ENCODE peak calls at places on chromosomes 5 and 9, in six cellular contexts. One of them, this sample, is unnamed.
A peak's percentile ranks its signal among the peaks of the same experiment; 100 is the strongest.

GRCh38 chr5:113488645-113489184 is 462 bp upstream of the MCC start:
- DNase-seq in mesendoderm: no peak
- DNase-seq in H1: no peak
- DNase-seq in H9: no peak
- DNase-seq in neuronal stem cell: no peak
- DNase-seq in mesenchymal stem cell: no peak
- DNase-seq in this sample: peak; percentile 4

GRCh38 chr9:135644631-135645218 is 5.4 kb upstream of the GLT6D1 start:
- DNase-seq in mesendoderm: no peak
- DNase-seq in H1: no peak
- DNase-seq in H9: peak; percentile 65
- DNase-seq in neuronal stem cell: no peak
- DNase-seq in mesenchymal stem cell: no peak
- DNase-seq in this sample: no peak

GRCh38 chr5:88724201-88724600 is 158.8 kb downstream of the MEF2C start:
- DNase-seq in mesendoderm: no peak
- DNase-seq in H1: no peak
- DNase-seq in H9: no peak
- DNase-seq in neuronal stem cell: no peak
- DNase-seq in mesenchymal stem cell: peak; percentile 20
- DNase-seq in this sample: peak; percentile 29

GRCh38 chr5:68088302-68088701 is 127.3 kb upstream of the PIK3R1 start:
- DNase-seq in mesendoderm: no peak
- DNase-seq in H1: no peak
- DNase-seq in H9: no peak
- DNase-seq in neuronal stem cell: no peak
- DNase-seq in mesenchymal stem cell: peak; percentile 22
- DNase-seq in this sample: peak; percentile 82

GRCh38 chr5:76546497-76547102 is 76.6 kb downstream of the F2RL2 start:
- DNase-seq in mesendoderm: no peak
- DNase-seq in H1: no peak
- DNase-seq in H9: no peak
- DNase-seq in neuronal stem cell: no peak
- DNase-seq in mesenchymal stem cell: no peak
- DNase-seq in this sample: no peak

GRCh38 chr5:5342784-5343183 is 79.7 kb upstream of the ICE1 start:
- DNase-seq in mesendoderm: no peak
- DNase-seq in H1: no peak
- DNase-seq in H9: no peak
- DNase-seq in neuronal stem cell: no peak
- DNase-seq in mesenchymal stem cell: peak; percentile 56
- DNase-seq in this sample: peak; percentile 13

GRCh38 chr5:164191240-164191639 is 685.8 kb downstream of the MAT2B start:
- DNase-seq in mesendoderm: no peak
- DNase-seq in H1: no peak
- DNase-seq in H9: no peak
- DNase-seq in neuronal stem cell: no peak
- DNase-seq in mesenchymal stem cell: no peak
- DNase-seq in this sample: peak; percentile 82

GRCh38 chr9:91978739-91979414 is 28.8 kb upstream of the ROR2 start:
- DNase-seq in mesendoderm: peak; percentile 84
- DNase-seq in H1: no peak
- DNase-seq in H9: peak; percentile 61
- DNase-seq in neuronal stem cell: peak; percentile 30
- DNase-seq in mesenchymal stem cell: peak; percentile 79
- DNase-seq in this sample: peak; percentile 93

GRCh38 chr5:154260224-154260859 is 69.8 kb downstream of the GALNT10 start:
- DNase-seq in mesendoderm: no peak
- DNase-seq in H1: no peak
- DNase-seq in H9: no peak
- DNase-seq in neuronal stem cell: peak; percentile 57
- DNase-seq in mesenchymal stem cell: peak; percentile 45
- DNase-seq in this sample: no peak

GRCh38 chr5:158303883-158304282 is 444.9 kb upstream of the CLINT1 start:
- DNase-seq in mesendoderm: no peak
- DNase-seq in H1: no peak
- DNase-seq in H9: no peak
- DNase-seq in neuronal stem cell: no peak
- DNase-seq in mesenchymal stem cell: no peak
- DNase-seq in this sample: no peak

GRCh38 chr5:60377826-60378225 is 322.1 kb downstream of the DEPDC1B start:
- DNase-seq in mesendoderm: no peak
- DNase-seq in H1: no peak
- DNase-seq in H9: no peak
- DNase-seq in neuronal stem cell: no peak
- DNase-seq in mesenchymal stem cell: no peak
- DNase-seq in this sample: no peak

GRCh38 chr5:55994502-55994997 is at the start of gene IL6ST:
- DNase-seq in mesendoderm: peak; percentile 85
- DNase-seq in H1: peak; percentile 34
- DNase-seq in H9: peak; percentile 77
- DNase-seq in neuronal stem cell: no peak
- DNase-seq in mesenchymal stem cell: peak; percentile 96
- DNase-seq in this sample: peak; percentile 93

GRCh38 chr5:56824019-56824418 is 8.7 kb downstream of the MAP3K1 start:
- DNase-seq in mesendoderm: no peak
- DNase-seq in H1: no peak
- DNase-seq in H9: no peak
- DNase-seq in neuronal stem cell: no peak
- DNase-seq in mesenchymal stem cell: no peak
- DNase-seq in this sample: no peak

GRCh38 chr5:123754903-123755302 is 242.9 kb downstream of the CSNK1G3 start:
- DNase-seq in mesendoderm: no peak
- DNase-seq in H1: no peak
- DNase-seq in H9: no peak
- DNase-seq in neuronal stem cell: no peak
- DNase-seq in mesenchymal stem cell: peak; percentile 30
- DNase-seq in this sample: peak; percentile 34

GRCh38 chr9:116450378-116451139 is 236.5 kb upstream of the TRIM32 start:
- DNase-seq in mesendoderm: peak; percentile 68
- DNase-seq in H1: no peak
- DNase-seq in H9: no peak
- DNase-seq in neuronal stem cell: no peak
- DNase-seq in mesenchymal stem cell: peak; percentile 52
- DNase-seq in this sample: peak; percentile 75

GRCh38 chr5:33611882-33612281 is 171.1 kb downstream of the TARS1 start:
- DNase-seq in mesendoderm: no peak
- DNase-seq in H1: no peak
- DNase-seq in H9: no peak
- DNase-seq in neuronal stem cell: no peak
- DNase-seq in mesenchymal stem cell: no peak
- DNase-seq in this sample: peak; percentile 85

GRCh38 chr9:79131876-79132377 is 439.8 kb upstream of the TLE4 start:
- DNase-seq in mesendoderm: peak; percentile 22
- DNase-seq in H1: no peak
- DNase-seq in H9: peak; percentile 41
- DNase-seq in neuronal stem cell: no peak
- DNase-seq in mesenchymal stem cell: no peak
- DNase-seq in this sample: no peak

GRCh38 chr9:99472916-99473245 is 250.8 kb downstream of the SEC61B start:
- DNase-seq in mesendoderm: no peak
- DNase-seq in H1: no peak
- DNase-seq in H9: no peak
- DNase-seq in neuronal stem cell: no peak
- DNase-seq in mesenchymal stem cell: no peak
- DNase-seq in this sample: no peak

GRCh38 chr9:94921656-94922055 is 195.2 kb downstream of the AOPEP start:
- DNase-seq in mesendoderm: no peak
- DNase-seq in H1: no peak
- DNase-seq in H9: no peak
- DNase-seq in neuronal stem cell: no peak
- DNase-seq in mesenchymal stem cell: no peak
- DNase-seq in this sample: no peak

GRCh38 chr5:11851965-11852745 is 52.1 kb downstream of the CTNND2 start:
- DNase-seq in mesendoderm: peak; percentile 37
- DNase-seq in H1: no peak
- DNase-seq in H9: no peak
- DNase-seq in neuronal stem cell: peak; percentile 12
- DNase-seq in mesenchymal stem cell: no peak
- DNase-seq in this sample: no peak

GRCh38 chr9:78835928-78836450 is 539.1 kb downstream of the PSAT1 start:
- DNase-seq in mesendoderm: no peak
- DNase-seq in H1: no peak
- DNase-seq in H9: no peak
- DNase-seq in neuronal stem cell: no peak
- DNase-seq in mesenchymal stem cell: no peak
- DNase-seq in this sample: peak; percentile 29

GRCh38 chr5:77758141-77758938 is 17.8 kb downstream of the TBCA start:
- DNase-seq in mesendoderm: peak; percentile 23
- DNase-seq in H1: no peak
- DNase-seq in H9: no peak
- DNase-seq in neuronal stem cell: no peak
- DNase-seq in mesenchymal stem cell: no peak
- DNase-seq in this sample: no peak

GRCh38 chr9:72726951-72727350 is 205.5 kb downstream of the TMC1 start:
- DNase-seq in mesendoderm: peak; percentile 83
- DNase-seq in H1: no peak
- DNase-seq in H9: no peak
- DNase-seq in neuronal stem cell: no peak
- DNase-seq in mesenchymal stem cell: no peak
- DNase-seq in this sample: no peak

GRCh38 chr9:33446507-33447403 is 638 bp downstream of the AQP3 start:
- DNase-seq in mesendoderm: peak; percentile 69
- DNase-seq in H1: no peak
- DNase-seq in H9: no peak
- DNase-seq in neuronal stem cell: no peak
- DNase-seq in mesenchymal stem cell: peak; percentile 77
- DNase-seq in this sample: peak; percentile 72

GRCh38 chr9:127937383-127938297 is at the start of gene DPM2:
- DNase-seq in mesendoderm: peak; percentile 96
- DNase-seq in H1: no peak
- DNase-seq in H9: peak; percentile 93
- DNase-seq in neuronal stem cell: peak; percentile 72
- DNase-seq in mesenchymal stem cell: peak; percentile 86
- DNase-seq in this sample: peak; percentile 81
- H3K23ac ChIP-seq in mesendoderm: no peak within 1 kb of the TSS
- H3K23ac ChIP-seq in H1: no peak within 1 kb of the TSS
- H3K23ac ChIP-seq in H9: no peak within 1 kb of the TSS
- H3K23ac ChIP-seq in neuronal stem cell: peak within 1 kb of the TSS; percentile 22
- H3K23ac ChIP-seq in mesenchymal stem cell: no peak within 1 kb of the TSS
- H3K23ac ChIP-seq in this sample: peak within 1 kb of the TSS; percentile 97

GRCh38 chr9:128687453-128687852 is 1.6 kb upstream of the SET start:
- DNase-seq in mesendoderm: no peak
- DNase-seq in H1: no peak
- DNase-seq in H9: no peak
- DNase-seq in neuronal stem cell: no peak
- DNase-seq in mesenchymal stem cell: no peak
- DNase-seq in this sample: no peak

GRCh38 chr9:128690684-128691034 is 1.6 kb downstream of the SET start:
- DNase-seq in mesendoderm: no peak
- DNase-seq in H1: no peak
- DNase-seq in H9: no peak
- DNase-seq in neuronal stem cell: no peak
- DNase-seq in mesenchymal stem cell: no peak
- DNase-seq in this sample: no peak

GRCh38 chr9:128689820-128690683 is 1.0 kb downstream of the SET start:
- DNase-seq in mesendoderm: peak; percentile 70
- DNase-seq in H1: no peak
- DNase-seq in H9: peak; percentile 45
- DNase-seq in neuronal stem cell: peak; percentile 41
- DNase-seq in mesenchymal stem cell: peak; percentile 63
- DNase-seq in this sample: peak; percentile 37

GRCh38 chr9:128688501-128689292 is at the start of gene SET:
- DNase-seq in mesendoderm: peak; percentile 96
- DNase-seq in H1: peak; percentile 80
- DNase-seq in H9: peak; percentile 95
- DNase-seq in neuronal stem cell: peak; percentile 95
- DNase-seq in mesenchymal stem cell: peak; percentile 91
- DNase-seq in this sample: peak; percentile 90

DNA sequence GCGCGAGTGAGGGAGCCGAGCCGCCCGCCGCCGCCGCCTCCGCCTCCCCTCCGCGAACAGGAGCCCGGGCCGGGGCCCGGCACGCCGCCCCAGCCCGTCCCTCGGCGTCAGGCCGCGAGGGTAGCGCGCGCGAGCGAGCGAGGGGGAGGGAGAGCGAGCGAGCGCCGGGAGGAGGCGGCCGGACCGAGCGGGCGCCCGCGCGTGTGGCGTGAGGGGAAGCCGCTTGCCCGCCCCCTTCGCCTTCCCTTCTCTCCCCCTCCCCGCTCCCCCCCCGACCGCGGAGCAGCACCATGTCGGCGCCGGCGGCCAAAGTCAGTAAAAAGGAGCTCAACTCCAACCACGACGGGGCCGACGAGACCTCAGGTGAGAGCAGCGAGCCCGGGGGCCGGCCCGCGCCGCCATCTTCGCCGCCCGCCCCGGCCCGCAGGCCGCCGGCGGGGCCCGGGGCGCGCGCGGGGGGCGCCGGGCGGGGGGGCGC is 310 bp downstream of the SET start:
- DNase-seq in mesendoderm: no peak
- DNase-seq in H1: no peak
- DNase-seq in H9: peak; percentile 33
- DNase-seq in neuronal stem cell: no peak
- DNase-seq in mesenchymal stem cell: peak; percentile 62
- DNase-seq in this sample: no peak
- H2BK5ac ChIP-seq in mesendoderm: no peak overlapping the region
- H2BK5ac ChIP-seq in H1: peak overlapping the region; percentile 75
- H2BK5ac ChIP-seq in H9: no peak overlapping the region
- H2BK5ac ChIP-seq in neuronal stem cell: peak overlapping the region; percentile 15
- H2BK5ac ChIP-seq in mesenchymal stem cell: peak overlapping the region; percentile 94
- H2BK5ac ChIP-seq in this sample: peak overlapping the region; percentile 88

GRCh38 chr9:23606107-23606506 is 219.9 kb downstream of the ELAVL2 start:
- DNase-seq in mesendoderm: no peak
- DNase-seq in H1: no peak
- DNase-seq in H9: no peak
- DNase-seq in neuronal stem cell: no peak
- DNase-seq in mesenchymal stem cell: no peak
- DNase-seq in this sample: no peak
- H3K23ac ChIP-seq in mesendoderm: no peak overlapping the region
- H3K23ac ChIP-seq in H1: no peak overlapping the region
- H3K23ac ChIP-seq in H9: no peak overlapping the region
- H3K23ac ChIP-seq in neuronal stem cell: no peak overlapping the region
- H3K23ac ChIP-seq in mesenchymal stem cell: no peak overlapping the region
- H3K23ac ChIP-seq in this sample: no peak overlapping the region

DNA sequence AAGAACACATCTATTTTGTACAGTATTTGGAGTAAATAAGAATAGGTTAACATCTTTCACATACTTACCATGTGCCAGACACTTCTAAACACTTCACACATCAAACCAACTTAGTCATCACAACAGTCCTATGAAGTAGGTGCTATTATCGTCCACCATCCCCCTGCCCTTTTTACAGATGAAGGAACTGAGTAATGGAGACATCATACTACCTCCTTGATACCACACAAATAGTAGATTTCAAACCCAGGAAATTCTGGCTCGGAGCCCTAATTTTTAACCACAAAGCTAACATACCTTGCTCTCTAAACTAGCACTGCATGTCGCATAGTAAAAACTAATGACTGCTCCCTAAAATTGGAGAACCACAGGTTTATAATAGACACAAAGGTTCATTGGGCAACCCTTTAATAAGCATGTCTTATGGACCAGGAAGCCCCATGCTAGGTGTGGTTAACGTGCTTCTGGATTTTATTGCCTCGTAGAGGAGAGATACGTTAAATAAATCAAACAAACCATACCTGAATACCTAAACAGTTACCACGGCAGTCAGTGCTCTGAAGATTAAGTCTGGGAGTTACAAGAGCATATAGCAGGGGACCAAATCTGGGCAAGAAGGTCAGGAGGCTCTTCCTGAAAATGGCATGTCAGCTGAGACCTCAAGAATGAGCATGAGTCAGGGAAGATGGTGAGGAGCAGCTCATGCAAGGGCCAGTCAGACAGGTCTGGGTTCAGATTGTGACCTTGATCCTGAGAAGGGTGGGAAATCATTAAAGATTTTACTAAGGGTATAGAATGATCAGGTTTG is 4.4 kb upstream of the ZNF366 start:
- DNase-seq in mesendoderm: no peak
- DNase-seq in H1: no peak
- DNase-seq in H9: no peak
- DNase-seq in neuronal stem cell: no peak
- DNase-seq in mesenchymal stem cell: peak; percentile 79
- DNase-seq in this sample: peak; percentile 59
- H2BK5ac ChIP-seq in mesendoderm: no peak overlapping the region
- H2BK5ac ChIP-seq in H1: no peak overlapping the region
- H2BK5ac ChIP-seq in H9: no peak overlapping the region
- H2BK5ac ChIP-seq in neuronal stem cell: no peak overlapping the region
- H2BK5ac ChIP-seq in mesenchymal stem cell: no peak overlapping the region
- H2BK5ac ChIP-seq in this sample: peak overlapping the region; percentile 39

This sample was measured in IMR-90.